ENCODE peak calls at places on chromosomes 16 and 17, in six cellular contexts. N is A549, S is left ventricle myocardium inferior, G is hepatocyte, T is transverse colon, B is HFF-Myc. M is an unnamed sample.

GRCh38 chr16:53605979-53606378 is 97.7 kb downstream of the RPGRIP1L start:
- DNase-seq in N (no peak), S (no peak), T (no peak), G (no peak), B (no peak), M (no peak)

GRCh38 chr17:67312265-67312664 is 54.1 kb downstream of the PSMD12 start:
- DNase-seq in T (no peak), G (no peak), S (no peak), B (no peak), N (no peak), M (no peak)

GRCh38 chr16:81175325-81175891 is 63.1 kb upstream of the BCO1 start:
- DNase-seq in N (peak; percentile 80), G (no peak), S (no peak), T (no peak), B (peak; percentile 33), M (peak; percentile 26)

GRCh38 chr16:6864670-6865069 is 468.0 kb upstream of the RBFOX1 start:
- DNase-seq in T (no peak), S (no peak), B (no peak), G (no peak), N (no peak), M (no peak)

GRCh38 chr17:49260922-49261291 is 30.3 kb upstream of the PHOSPHO1 start:
- DNase-seq in G (no peak), N (no peak), B (no peak), T (no peak), S (no peak), M (no peak)

GRCh38 chr17:58394534-58395223 is 22.7 kb downstream of the RNF43 start:
- DNase-seq in N (no peak), G (no peak), S (no peak), B (no peak), T (no peak), M (no peak)

GRCh38 chr17:76548378-76549214 is 8.8 kb downstream of the PRCD start:
- DNase-seq in N (no peak), S (no peak), G (no peak), T (no peak), B (no peak), M (no peak)

GRCh38 chr16:69320731-69321073 is 9.6 kb downstream of the VPS4A start:
- DNase-seq in G (no peak), S (no peak), T (no peak), N (no peak), B (no peak), M (no peak)

GRCh38 chr16:47731252-47731651 is 270.1 kb downstream of the PHKB start:
- DNase-seq in T (no peak), S (no peak), N (no peak), G (no peak), B (no peak), M (peak; percentile 57)

GRCh38 chr17:31392002-31392855 is 754 bp downstream of the RAB11FIP4 start:
- DNase-seq in T (no peak), N (no peak), G (no peak), S (no peak), B (no peak), M (no peak)

GRCh38 chr17:51997723-51998122 is 160.8 kb downstream of the CA10 start:
- DNase-seq in N (no peak), T (no peak), S (no peak), B (no peak), G (peak; percentile 7), M (no peak)

GRCh38 chr16:13797718-13798117 is 122.2 kb upstream of the ERCC4 start:
- DNase-seq in S (no peak), T (no peak), B (no peak), N (no peak), G (no peak), M (no peak)

GRCh38 chr16:62041401-62041800 is 5.2 kb upstream of the CDH8 start:
- DNase-seq in G (peak; percentile 69), B (no peak), T (no peak), S (no peak), N (peak; percentile 53), M (peak; percentile 26)

GRCh38 chr16:6023449-6023848 is 925.9 kb upstream of the EEF2KMT start:
- DNase-seq in S (no peak), G (no peak), N (no peak), B (no peak), T (no peak), M (no peak)

GRCh38 chr16:28977703-28978641 is 3.4 kb downstream of the SPNS1 start:
- DNase-seq in G (peak; percentile 50), S (no peak), T (no peak), N (no peak), B (no peak), M (no peak)

GRCh38 chr16:28975158-28975603 is 603 bp downstream of the SPNS1 start:
- DNase-seq in T (no peak), S (no peak), B (no peak), N (no peak), G (no peak), M (no peak)

GRCh38 chr16:28974007-28974436 is 556 bp upstream of the SPNS1 start:
- DNase-seq in N (peak; percentile 73), G (peak; percentile 88), S (peak; percentile 40), T (peak; percentile 59), B (peak; percentile 29), M (peak; percentile 56)

DNA sequence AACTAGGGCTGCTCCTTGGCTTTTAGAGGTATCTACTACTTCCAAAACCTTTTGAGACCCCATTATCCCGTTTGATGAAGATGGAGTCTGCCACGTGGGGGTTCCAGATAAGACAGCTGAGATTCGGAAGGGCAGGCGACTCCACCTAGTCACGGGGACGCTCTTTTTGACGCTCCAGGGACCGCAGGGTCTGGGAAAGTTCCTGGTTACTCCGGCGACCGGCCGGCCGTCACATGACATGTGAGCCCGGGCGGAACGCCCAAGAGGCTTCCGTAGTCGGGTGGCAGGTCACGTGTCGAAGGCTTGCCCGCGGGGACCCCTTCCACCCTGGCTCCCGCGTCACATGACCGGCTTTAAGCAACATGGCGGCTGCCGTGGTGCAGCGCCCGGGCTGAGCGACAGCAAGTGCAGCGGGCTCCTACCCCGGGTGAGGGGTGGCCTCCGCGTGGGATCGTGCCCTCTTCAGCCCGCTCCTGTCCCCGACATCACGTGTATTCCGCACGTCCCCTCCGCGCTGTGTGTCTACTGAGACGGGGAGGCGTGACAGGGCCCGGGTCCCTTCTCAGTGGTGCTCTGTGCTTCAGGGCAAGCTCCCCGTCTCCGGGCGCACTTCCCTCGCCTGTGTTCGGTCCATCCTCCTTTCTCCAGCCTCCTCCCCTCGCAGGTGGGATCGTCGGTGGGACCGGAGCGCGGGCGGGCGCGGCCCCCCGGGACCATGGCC is at the start of gene SPNS1:
- DNase-seq in B (peak; percentile 84), S (peak; percentile 98), G (peak; percentile 99), N (peak; percentile 98), T (peak; percentile 98), M (peak; percentile 98)
- TF ChIP-seq CTCF in B (no peak), S (no peak), G (no peak), N (no peak), T (no peak), M (no peak)

GRCh38 chr17:53148058-53148457 is 674.7 kb upstream of the KIF2B start:
- DNase-seq in N (no peak), G (no peak), T (no peak), B (no peak), S (no peak), M (no peak)

GRCh38 chr17:53150101-53150698 is 672.5 kb upstream of the KIF2B start:
- DNase-seq in S (no peak), T (no peak), B (no peak), N (peak; percentile 7), G (peak; percentile 43), M (no peak)
- TF ChIP-seq CTCF in S (no peak), T (no peak), B (no peak), N (peak; percentile 21), G (peak; percentile 55), M (no peak)

GRCh38 chr17:46193246-46193625 is at the start of gene KANSL1:
- DNase-seq in S (peak; percentile 86), N (peak; percentile 97), G (peak; percentile 98), T (peak; percentile 89), B (peak; percentile 26), M (peak; percentile 89)

GRCh38 chr17:46195939-46196338 is 2.7 kb upstream of the KANSL1 start:
- DNase-seq in S (no peak), G (no peak), T (no peak), B (no peak), N (no peak), M (peak; percentile 53)

GRCh38 chr17:46193626-46194392 is 580 bp upstream of the KANSL1 start:
- DNase-seq in T (peak; percentile 96), S (peak; percentile 95), N (peak; percentile 97), B (peak; percentile 60), G (peak; percentile 96), M (peak; percentile 97)

GRCh38 chr17:46195217-46195855 is 2.1 kb upstream of the KANSL1 start:
- DNase-seq in B (no peak), G (no peak), N (no peak), S (no peak), T (no peak), M (no peak)

DNA sequence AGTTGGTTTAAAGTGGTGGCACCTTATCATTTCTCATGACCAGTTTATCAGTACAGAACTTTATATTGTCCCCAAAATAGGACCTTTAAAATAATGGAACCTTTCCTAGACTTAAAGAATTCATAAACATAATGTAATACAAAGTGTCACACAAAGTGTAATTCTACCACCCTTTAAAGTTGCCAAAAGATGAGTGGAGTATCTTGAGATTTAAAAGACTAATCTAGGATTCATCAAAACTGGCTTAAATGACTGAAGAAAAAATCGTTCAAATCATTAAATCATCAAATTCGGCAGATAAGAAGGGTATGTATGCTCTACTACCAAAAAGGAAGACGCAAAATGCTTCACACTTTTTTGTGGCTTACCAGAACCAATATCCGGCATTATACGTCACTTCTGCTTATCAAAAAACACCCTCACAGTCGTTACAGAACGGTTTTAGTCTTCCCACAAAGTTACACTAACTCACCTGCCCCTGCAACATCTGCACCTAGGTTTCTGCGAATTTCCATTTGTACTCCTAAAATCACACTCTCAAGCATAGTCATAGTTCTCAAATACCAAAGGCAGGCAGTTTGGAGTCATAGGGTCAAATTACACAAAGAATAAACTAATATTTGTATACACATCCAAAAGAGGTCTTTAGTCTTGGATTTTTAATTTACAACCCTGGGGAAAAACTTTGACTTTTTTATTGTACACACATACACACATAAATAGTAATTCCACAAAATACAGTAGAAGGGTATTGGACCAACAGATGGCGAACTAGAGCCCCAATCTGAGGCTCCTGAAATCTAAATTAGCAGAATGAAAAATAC is 1.4 kb upstream of the KANSL1 start:
- DNase-seq in G (peak; percentile 62), N (peak; percentile 60), T (no peak), B (peak; percentile 38), S (no peak), M (no peak)
- TF ChIP-seq CTCF in G (peak; percentile 63), N (peak; percentile 91), T (peak; percentile 36), B (peak; percentile 61), S (peak; percentile 44), M (peak; percentile 20)

DNA sequence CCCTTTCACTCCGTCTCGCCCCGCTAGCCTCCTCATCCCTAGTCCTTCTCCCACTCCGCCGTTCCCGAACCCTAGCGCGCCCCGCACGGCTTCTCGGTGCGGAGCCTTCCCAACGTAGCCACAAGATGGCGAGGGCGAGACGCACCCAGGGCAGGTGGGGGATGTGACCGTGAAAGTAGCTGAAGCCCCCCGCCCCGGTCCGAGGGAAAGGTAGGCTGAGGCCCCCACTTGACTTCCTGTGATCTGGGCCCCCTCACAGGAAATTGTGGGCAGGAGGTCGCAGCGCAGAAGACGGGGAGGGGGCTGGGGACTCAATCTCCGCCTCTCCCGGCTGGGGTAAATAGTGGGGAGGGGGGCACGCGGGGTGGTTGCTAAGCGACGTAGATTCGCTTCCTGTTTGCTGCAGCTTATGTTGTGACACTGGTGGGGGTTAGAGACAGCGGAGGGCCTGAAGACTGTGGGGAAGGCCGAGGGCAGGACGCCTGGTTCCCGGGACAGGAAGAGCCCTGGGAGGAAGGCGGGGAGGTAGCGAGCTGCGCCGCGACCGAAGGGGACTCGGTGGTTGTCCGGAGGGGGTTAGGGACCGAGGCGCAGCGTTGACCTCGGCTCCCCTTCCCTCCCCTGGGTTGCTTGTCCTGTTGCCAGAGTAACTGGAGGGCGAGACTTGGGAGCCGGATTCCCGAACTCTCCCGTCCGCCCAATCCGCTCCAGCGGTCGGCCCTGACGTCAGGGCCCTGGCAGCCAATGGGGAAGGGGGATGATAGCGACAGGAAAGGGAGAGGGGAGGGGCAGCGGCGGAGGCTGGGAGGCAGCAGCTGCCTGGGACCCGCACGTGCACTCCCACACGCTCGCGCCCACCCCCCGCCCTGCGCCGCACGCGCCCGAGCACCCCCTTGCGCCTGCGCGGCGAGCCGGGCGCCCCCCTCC is 1.1 kb downstream of the KDM6B start:
- DNase-seq in T (peak; percentile 97), G (peak; percentile 99), B (no peak), N (peak; percentile 99), S (peak; percentile 98), M (peak; percentile 98)
- TF ChIP-seq CTCF in T (peak; percentile 95), G (peak; percentile 87), B (peak; percentile 76), N (peak; percentile 87), S (peak; percentile 82), M (peak; percentile 83)

M was measured in adrenal gland.